ENCODE peak calls at places on chromosomes 12 and 14, in eight cellular contexts. J is AG08395; C is NCI-H460; X is GM04504; H is GM04503; A is HT1080; Q is Panc1; N is activated naive CD4-positive, alpha-beta T cell. O is an unnamed sample.

GRCh38 chr12:34606749-34607519 is 584.6 kb downstream of the ALG10 start:
- DNase-seq in J (no peak), C (no peak), X (no peak), H (no peak), A (no peak), Q (no peak), N (no peak), O (no peak)

GRCh38 chr12:111467862-111468245 is 62.1 kb downstream of the SH2B3 start:
- DNase-seq in J (no peak), C (no peak), X (peak), H (peak), A (no peak), Q (no peak), N (no peak), O (no peak)

GRCh38 chr12:128643106-128643651 is 180.6 kb downstream of the SLC15A4 start:
- DNase-seq in J (no peak), C (no peak), X (no peak), H (no peak), A (no peak), Q (no peak), N (no peak), O (peak)

GRCh38 chr12:109156036-109156435 is 39.6 kb downstream of the ACACB start:
- DNase-seq in J (no peak), C (no peak), X (no peak), H (no peak), A (no peak), Q (no peak), N (no peak), O (no peak)

GRCh38 chr14:35134329-35135123 is 12.2 kb downstream of the PRORP start:
- DNase-seq in J (no peak), C (no peak), X (no peak), H (no peak), A (no peak), Q (no peak), N (no peak), O (no peak)

GRCh38 chr12:106493531-106493930 is 89.3 kb upstream of the RFX4 start:
- DNase-seq in J (no peak), C (no peak), X (no peak), H (no peak), A (no peak), Q (no peak), N (no peak), O (no peak)

GRCh38 chr12:107929436-107929835 is 154.9 kb downstream of the ASCL4 start:
- DNase-seq in J (peak), C (peak), X (no peak), H (no peak), A (peak), Q (no peak), N (no peak), O (peak)

GRCh38 chr12:118850244-118850825 is 131.0 kb upstream of the SRRM4 start:
- DNase-seq in J (no peak), C (no peak), X (no peak), H (no peak), A (peak), Q (no peak), N (no peak), O (peak)

GRCh38 chr12:131250951-131251315 is 297.2 kb downstream of the ADGRD1 start:
- DNase-seq in J (no peak), C (no peak), X (no peak), H (no peak), A (no peak), Q (no peak), N (no peak), O (no peak)

GRCh38 chr14:94282991-94283723 is 9.9 kb downstream of the SERPINA10 start:
- DNase-seq in J (no peak), C (no peak), X (no peak), H (no peak), A (no peak), Q (no peak), N (no peak), O (no peak)

GRCh38 chr14:77641534-77642341 is 25.3 kb upstream of the SPTLC2 start:
- DNase-seq in J (peak), C (peak), X (peak), H (no peak), A (no peak), Q (no peak), N (peak), O (peak)

GRCh38 chr14:89600950-89601826 is 184.2 kb upstream of the FOXN3 start:
- DNase-seq in J (peak), C (no peak), X (peak), H (peak), A (no peak), Q (no peak), N (no peak), O (no peak)

O was measured in KBM-7.